ENCODE peak calls at places on chromosomes 13 and 19, in ten cellular contexts. J, C, D, R, L, Y, Q, M, H and N are unnamed samples. For H3K4me1, the result is how much of the 10 kb centered on the place peaks cover.

GRCh38 chr13:24180743-24181384 is 20.3 kb downstream of the SPATA13 start:
- DNase-seq in J (no peak), C (no peak), D (peak), R (no peak), L (no peak), Y (no peak), Q (no peak), M (peak), H (no peak), N (no peak)

GRCh38 chr13:32159147-32159869 is 127.7 kb downstream of the FRY start:
- DNase-seq in J (peak), C (no peak), D (peak), R (no peak), L (no peak), Y (no peak), Q (no peak), M (peak), H (no peak), N (no peak)

GRCh38 chr13:40026741-40027140 is 371.3 kb downstream of the COG6 start:
- DNase-seq in J (no peak), C (no peak), D (no peak), R (no peak), L (no peak), Y (no peak), Q (no peak), M (no peak), H (no peak), N (no peak)

GRCh38 chr19:56199686-56200085 is 2.1 kb upstream of the ZSCAN5B start:
- DNase-seq in J (no peak), C (no peak), D (no peak), R (no peak), L (no peak), Y (no peak), Q (no peak), M (no peak), H (no peak), N (no peak)

GRCh38 chr13:91359071-91359470 is 11.6 kb downstream of the MIR17HG start:
- DNase-seq in J (no peak), C (no peak), D (no peak), R (no peak), L (no peak), Y (no peak), Q (no peak), M (no peak), H (no peak), N (no peak)

GRCh38 chr19:5957132-5957531 is 20.8 kb downstream of the RANBP3 start:
- DNase-seq in J (no peak), C (no peak), D (no peak), R (no peak), L (no peak), Y (no peak), Q (no peak), M (no peak), H (peak), N (no peak)

GRCh38 chr19:18419699-18420460 is 682 bp downstream of the SSBP4 start:
- DNase-seq in J (peak), C (no peak), D (no peak), R (peak), L (peak), Y (peak), Q (no peak), M (no peak), H (peak), N (peak)

GRCh38 chr13:50334092-50334778 is 319.0 kb downstream of the KCNRG start:
- DNase-seq in J (no peak), C (no peak), D (no peak), R (no peak), L (no peak), Y (no peak), Q (no peak), M (no peak), H (no peak), N (peak)

GRCh38 chr19:50053119-50053518 is 27.3 kb downstream of the ZNF473 start:
- DNase-seq in J (no peak), C (no peak), D (no peak), R (no peak), L (no peak), Y (no peak), Q (no peak), M (no peak), H (no peak), N (no peak)

GRCh38 chr13:25927966-25928365 is 123.8 kb downstream of the SHISA2 start:
- DNase-seq in J (no peak), C (no peak), D (no peak), R (no peak), L (no peak), Y (no peak), Q (no peak), M (peak), H (no peak), N (no peak)

GRCh38 chr13:114212096-114212495 is 22.6 kb upstream of the CDC16 start:
- DNase-seq in J (no peak), C (no peak), D (no peak), R (no peak), L (no peak), Y (no peak), Q (no peak), M (peak), H (no peak), N (no peak)

GRCh38 chr13:95937700-95938320 is 115.4 kb downstream of the UGGT2 start:
- DNase-seq in J (no peak), C (no peak), D (no peak), R (no peak), L (no peak), Y (no peak), Q (no peak), M (no peak), H (no peak), N (no peak)
- H3K4me1 ChIP-seq in J (under half), C (under half), D (under half), R (under half), L (under half), Y (under half), Q (under half), M (under half), H (under half), N (under half)

GRCh38 chr19:51903192-51903591 is 1.6 kb downstream of the ZNF649 start:
- DNase-seq in J (no peak), C (no peak), D (no peak), R (no peak), L (no peak), Y (no peak), Q (no peak), M (no peak), H (no peak), N (no peak)
- H3K4me3 ChIP-seq in J (no peak), C (peak), D (peak), R (no peak), L (no peak), Y (peak), Q (peak), M (peak), H (no peak), N (no peak)

GRCh38 chr19:1264801-1265610 is 4.1 kb upstream of the CIRBP start:
- DNase-seq in J (peak), C (no peak), D (peak), R (no peak), L (peak), Y (no peak), Q (no peak), M (peak), H (peak), N (peak)
- H3K4me1 ChIP-seq in J (half or more), C (half or more), D (half or more), R (half or more), L (under half), Y (half or more), Q (half or more), M (under half), H (half or more), N (half or more)

DNA sequence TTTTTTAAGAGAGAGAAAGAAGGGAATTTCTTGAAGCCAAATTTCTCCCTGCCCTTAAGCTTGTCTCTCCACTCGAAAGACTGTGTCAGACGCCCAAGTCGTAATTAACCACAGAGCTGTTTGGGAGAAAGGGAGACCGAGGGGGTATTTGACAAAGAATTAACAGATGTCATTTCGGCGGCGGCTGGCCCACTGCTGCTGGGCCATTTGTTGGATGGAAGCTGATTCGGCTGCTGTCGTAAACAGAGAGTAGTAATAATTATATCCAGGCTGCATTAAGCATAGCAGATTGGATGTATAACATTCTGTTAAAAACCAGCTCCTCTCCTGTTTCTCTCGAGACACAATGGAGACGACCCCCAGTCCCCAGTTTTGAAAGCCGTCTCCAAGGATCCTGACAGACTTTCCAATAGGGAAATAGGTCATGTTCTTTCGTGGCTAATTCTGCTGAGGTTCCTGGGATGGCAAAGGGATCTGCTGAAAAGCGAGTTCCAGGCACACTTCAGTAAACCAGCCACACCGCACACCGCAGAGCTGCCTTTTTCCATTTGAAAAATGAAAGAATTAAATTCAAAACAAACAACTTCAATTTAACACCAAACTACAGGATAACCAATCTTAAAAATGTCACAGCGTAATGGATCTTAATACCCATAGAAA is 71.5 kb downstream of the KCTD15 start:
- DNase-seq in J (no peak), C (no peak), D (peak), R (no peak), L (no peak), Y (no peak), Q (no peak), M (peak), H (no peak), N (no peak)
- H3K4me3 ChIP-seq in J (peak), C (peak), D (no peak), R (no peak), L (no peak), Y (no peak), Q (peak), M (peak), H (no peak), N (no peak)

GRCh38 chr13:73898899-73899298 is 235.3 kb downstream of the KLF12 start:
- DNase-seq in J (no peak), C (no peak), D (no peak), R (no peak), L (no peak), Y (no peak), Q (no peak), M (no peak), H (no peak), N (no peak)

GRCh38 chr13:73902296-73902695 is 231.9 kb downstream of the KLF12 start:
- DNase-seq in J (no peak), C (no peak), D (no peak), R (no peak), L (no peak), Y (no peak), Q (no peak), M (no peak), H (no peak), N (no peak)

GRCh38 chr13:73902847-73903246 is 231.4 kb downstream of the KLF12 start:
- DNase-seq in J (no peak), C (no peak), D (no peak), R (no peak), L (no peak), Y (no peak), Q (no peak), M (no peak), H (no peak), N (no peak)

GRCh38 chr13:73901324-73902068 is 232.7 kb downstream of the KLF12 start:
- DNase-seq in J (no peak), C (no peak), D (no peak), R (no peak), L (no peak), Y (no peak), Q (no peak), M (no peak), H (no peak), N (no peak)

GRCh38 chr13:73900591-73900990 is 233.6 kb downstream of the KLF12 start:
- DNase-seq in J (no peak), C (no peak), D (peak), R (no peak), L (no peak), Y (no peak), Q (no peak), M (no peak), H (no peak), N (no peak)
- H3K4me1 ChIP-seq in J (under half), C (under half), D (under half), R (under half), L (under half), Y (under half), Q (under half), M (under half), H (under half), N (under half)

DNA sequence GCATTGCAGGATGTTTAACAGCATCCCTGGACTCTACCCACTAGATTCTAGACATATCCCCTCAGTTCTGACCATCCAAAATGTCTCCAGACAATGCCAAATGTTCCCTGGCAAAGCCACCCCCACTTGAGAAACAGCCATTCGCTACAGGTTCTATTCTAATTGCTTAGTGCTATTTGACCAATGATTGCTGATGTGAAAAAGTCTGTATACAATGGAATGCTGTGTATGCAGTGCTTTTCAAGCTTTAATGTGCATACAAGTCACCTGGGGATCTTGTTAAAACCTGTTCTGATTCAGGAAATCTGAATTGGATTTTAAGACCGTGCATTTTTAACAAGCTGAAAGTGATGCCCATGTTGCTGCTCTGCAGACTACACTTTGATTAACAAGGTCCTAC is 331.8 kb upstream of the KLF12 start:
- DNase-seq in J (no peak), C (no peak), D (no peak), R (no peak), L (no peak), Y (no peak), Q (no peak), M (no peak), H (no peak), N (no peak)
- H3K4me3 ChIP-seq in J (no peak), C (no peak), D (no peak), R (no peak), L (no peak), Y (no peak), Q (no peak), M (no peak), H (no peak), N (no peak)